ENCODE peak calls at places on chromosomes 4 and X, in eight cellular contexts. One of them, this sample, is unnamed.

GRCh38 chr4:791866-792630 is 33.9 kb downstream of the CPLX1 start:
- DNase-seq in heart left ventricle: no peak
- DNase-seq in upper lobe of right lung: no peak
- DNase-seq in nephron progenitor cell: peak
- DNase-seq in left lung: no peak
- DNase-seq in neural progenitor cell: no peak
- DNase-seq in progenitor cell of endocrine pancreas: no peak
- DNase-seq in CD4-positive, alpha-beta T cell: peak
- DNase-seq in this sample: no peak

GRCh38 chr4:114320126-114320525 is 278.5 kb upstream of the UGT8 start:
- DNase-seq in heart left ventricle: no peak
- DNase-seq in upper lobe of right lung: no peak
- DNase-seq in nephron progenitor cell: no peak
- DNase-seq in left lung: no peak
- DNase-seq in neural progenitor cell: no peak
- DNase-seq in progenitor cell of endocrine pancreas: no peak
- DNase-seq in CD4-positive, alpha-beta T cell: no peak
- DNase-seq in this sample: no peak

GRCh38 chrX:154484255-154485149 is 1.9 kb downstream of the UBL4A start:
- DNase-seq in heart left ventricle: no peak
- DNase-seq in upper lobe of right lung: peak
- DNase-seq in nephron progenitor cell: no peak
- DNase-seq in left lung: no peak
- DNase-seq in neural progenitor cell: no peak
- DNase-seq in progenitor cell of endocrine pancreas: no peak
- DNase-seq in CD4-positive, alpha-beta T cell: no peak
- DNase-seq in this sample: no peak

GRCh38 chrX:39619182-39620009 is 478.4 kb downstream of the BCOR start:
- DNase-seq in heart left ventricle: no peak
- DNase-seq in upper lobe of right lung: no peak
- DNase-seq in nephron progenitor cell: no peak
- DNase-seq in left lung: no peak
- DNase-seq in neural progenitor cell: no peak
- DNase-seq in progenitor cell of endocrine pancreas: no peak
- DNase-seq in CD4-positive, alpha-beta T cell: no peak
- DNase-seq in this sample: no peak

GRCh38 chr4:173883821-173884220 is 353.8 kb upstream of the HAND2 start:
- DNase-seq in heart left ventricle: no peak
- DNase-seq in upper lobe of right lung: no peak
- DNase-seq in nephron progenitor cell: no peak
- DNase-seq in left lung: no peak
- DNase-seq in neural progenitor cell: no peak
- DNase-seq in progenitor cell of endocrine pancreas: no peak
- DNase-seq in CD4-positive, alpha-beta T cell: no peak
- DNase-seq in this sample: no peak

GRCh38 chr4:37628977-37629609 is 57.1 kb downstream of the RELL1 start:
- DNase-seq in heart left ventricle: no peak
- DNase-seq in upper lobe of right lung: no peak
- DNase-seq in nephron progenitor cell: no peak
- DNase-seq in left lung: peak
- DNase-seq in neural progenitor cell: no peak
- DNase-seq in progenitor cell of endocrine pancreas: no peak
- DNase-seq in CD4-positive, alpha-beta T cell: no peak
- DNase-seq in this sample: no peak

GRCh38 chrX:14922437-14922836 is 49.2 kb downstream of the MOSPD2 start:
- DNase-seq in heart left ventricle: no peak
- DNase-seq in upper lobe of right lung: no peak
- DNase-seq in nephron progenitor cell: no peak
- DNase-seq in left lung: no peak
- DNase-seq in neural progenitor cell: no peak
- DNase-seq in progenitor cell of endocrine pancreas: no peak
- DNase-seq in CD4-positive, alpha-beta T cell: no peak
- DNase-seq in this sample: no peak

GRCh38 chr4:108219998-108220397 is 51.3 kb upstream of the LEF1 start:
- DNase-seq in heart left ventricle: no peak
- DNase-seq in upper lobe of right lung: no peak
- DNase-seq in nephron progenitor cell: no peak
- DNase-seq in left lung: no peak
- DNase-seq in neural progenitor cell: no peak
- DNase-seq in progenitor cell of endocrine pancreas: no peak
- DNase-seq in CD4-positive, alpha-beta T cell: no peak
- DNase-seq in this sample: no peak

GRCh38 chrX:93874554-93874953 is 200.5 kb downstream of the FAM133A start:
- DNase-seq in heart left ventricle: no peak
- DNase-seq in upper lobe of right lung: no peak
- DNase-seq in nephron progenitor cell: peak
- DNase-seq in left lung: no peak
- DNase-seq in neural progenitor cell: peak
- DNase-seq in progenitor cell of endocrine pancreas: peak
- DNase-seq in CD4-positive, alpha-beta T cell: no peak
- DNase-seq in this sample: peak

GRCh38 chrX:107675823-107676555 is 47.7 kb downstream of the PRPS1 start:
- DNase-seq in heart left ventricle: no peak
- DNase-seq in upper lobe of right lung: no peak
- DNase-seq in nephron progenitor cell: no peak
- DNase-seq in left lung: peak
- DNase-seq in neural progenitor cell: no peak
- DNase-seq in progenitor cell of endocrine pancreas: no peak
- DNase-seq in CD4-positive, alpha-beta T cell: no peak
- DNase-seq in this sample: no peak

GRCh38 chr4:33091961-33092360 is 2371.8 kb downstream of the PCDH7 start:
- DNase-seq in heart left ventricle: no peak
- DNase-seq in upper lobe of right lung: no peak
- DNase-seq in nephron progenitor cell: no peak
- DNase-seq in left lung: no peak
- DNase-seq in neural progenitor cell: no peak
- DNase-seq in progenitor cell of endocrine pancreas: no peak
- DNase-seq in CD4-positive, alpha-beta T cell: no peak
- DNase-seq in this sample: no peak

GRCh38 chr4:138090145-138090917 is 151.8 kb downstream of the SLC7A11 start:
- DNase-seq in heart left ventricle: no peak
- DNase-seq in upper lobe of right lung: no peak
- DNase-seq in nephron progenitor cell: peak
- DNase-seq in left lung: no peak
- DNase-seq in neural progenitor cell: peak
- DNase-seq in progenitor cell of endocrine pancreas: peak
- DNase-seq in CD4-positive, alpha-beta T cell: peak
- DNase-seq in this sample: peak

GRCh38 chr4:2923141-2923551 is 40.1 kb downstream of the NOP14 start:
- DNase-seq in heart left ventricle: no peak
- DNase-seq in upper lobe of right lung: peak
- DNase-seq in nephron progenitor cell: no peak
- DNase-seq in left lung: peak
- DNase-seq in neural progenitor cell: no peak
- DNase-seq in progenitor cell of endocrine pancreas: no peak
- DNase-seq in CD4-positive, alpha-beta T cell: no peak
- DNase-seq in this sample: no peak

GRCh38 chr4:96183630-96184029 is 343.7 kb downstream of the PDHA2 start:
- DNase-seq in heart left ventricle: no peak
- DNase-seq in upper lobe of right lung: no peak
- DNase-seq in nephron progenitor cell: no peak
- DNase-seq in left lung: no peak
- DNase-seq in neural progenitor cell: no peak
- DNase-seq in progenitor cell of endocrine pancreas: no peak
- DNase-seq in CD4-positive, alpha-beta T cell: no peak
- DNase-seq in this sample: no peak

DNA sequence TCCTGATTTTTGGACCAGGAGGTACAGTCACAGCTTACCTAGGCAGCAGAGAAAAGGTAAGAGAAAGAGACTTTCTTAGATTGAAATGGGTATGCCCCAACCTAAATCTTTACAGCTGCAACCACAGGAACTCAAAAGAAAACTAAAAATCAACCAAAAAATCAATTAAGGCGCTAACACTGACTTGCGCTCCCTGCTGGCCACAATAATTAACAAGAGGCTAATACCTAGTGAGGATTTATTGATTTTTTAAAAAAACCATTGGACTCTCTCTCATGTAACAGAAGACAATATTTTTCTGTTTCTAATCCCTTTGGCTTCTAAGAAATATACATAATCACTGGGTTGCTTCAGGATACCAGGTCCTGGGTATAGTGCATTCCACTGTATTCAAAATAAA is 153.9 kb upstream of the TENM3 start:
- DNase-seq in heart left ventricle: no peak
- DNase-seq in upper lobe of right lung: no peak
- DNase-seq in nephron progenitor cell: peak
- DNase-seq in left lung: no peak
- DNase-seq in neural progenitor cell: peak
- DNase-seq in progenitor cell of endocrine pancreas: no peak
- DNase-seq in CD4-positive, alpha-beta T cell: no peak
- DNase-seq in this sample: no peak
- TF ChIP-seq CTCF in heart left ventricle: no peak
- TF ChIP-seq CTCF in upper lobe of right lung: no peak
- TF ChIP-seq CTCF in nephron progenitor cell: peak
- TF ChIP-seq CTCF in left lung: no peak
- TF ChIP-seq CTCF in neural progenitor cell: peak
- TF ChIP-seq CTCF in progenitor cell of endocrine pancreas: peak
- TF ChIP-seq CTCF in CD4-positive, alpha-beta T cell: no peak
- TF ChIP-seq CTCF in this sample: peak

GRCh38 chrX:9576059-9576458 is 111.2 kb downstream of the TBL1X start:
- DNase-seq in heart left ventricle: peak
- DNase-seq in upper lobe of right lung: no peak
- DNase-seq in nephron progenitor cell: no peak
- DNase-seq in left lung: no peak
- DNase-seq in neural progenitor cell: no peak
- DNase-seq in progenitor cell of endocrine pancreas: no peak
- DNase-seq in CD4-positive, alpha-beta T cell: no peak
- DNase-seq in this sample: no peak

GRCh38 chrX:9578083-9578779 is 113.4 kb downstream of the TBL1X start:
- DNase-seq in heart left ventricle: no peak
- DNase-seq in upper lobe of right lung: no peak
- DNase-seq in nephron progenitor cell: no peak
- DNase-seq in left lung: no peak
- DNase-seq in neural progenitor cell: no peak
- DNase-seq in progenitor cell of endocrine pancreas: no peak
- DNase-seq in CD4-positive, alpha-beta T cell: no peak
- DNase-seq in this sample: no peak

GRCh38 chrX:9569875-9570274 is 105.0 kb downstream of the TBL1X start:
- DNase-seq in heart left ventricle: no peak
- DNase-seq in upper lobe of right lung: no peak
- DNase-seq in nephron progenitor cell: no peak
- DNase-seq in left lung: no peak
- DNase-seq in neural progenitor cell: no peak
- DNase-seq in progenitor cell of endocrine pancreas: no peak
- DNase-seq in CD4-positive, alpha-beta T cell: no peak
- DNase-seq in this sample: no peak

GRCh38 chrX:9577555-9577954 is 112.7 kb downstream of the TBL1X start:
- DNase-seq in heart left ventricle: no peak
- DNase-seq in upper lobe of right lung: no peak
- DNase-seq in nephron progenitor cell: no peak
- DNase-seq in left lung: no peak
- DNase-seq in neural progenitor cell: no peak
- DNase-seq in progenitor cell of endocrine pancreas: no peak
- DNase-seq in CD4-positive, alpha-beta T cell: no peak
- DNase-seq in this sample: no peak

DNA sequence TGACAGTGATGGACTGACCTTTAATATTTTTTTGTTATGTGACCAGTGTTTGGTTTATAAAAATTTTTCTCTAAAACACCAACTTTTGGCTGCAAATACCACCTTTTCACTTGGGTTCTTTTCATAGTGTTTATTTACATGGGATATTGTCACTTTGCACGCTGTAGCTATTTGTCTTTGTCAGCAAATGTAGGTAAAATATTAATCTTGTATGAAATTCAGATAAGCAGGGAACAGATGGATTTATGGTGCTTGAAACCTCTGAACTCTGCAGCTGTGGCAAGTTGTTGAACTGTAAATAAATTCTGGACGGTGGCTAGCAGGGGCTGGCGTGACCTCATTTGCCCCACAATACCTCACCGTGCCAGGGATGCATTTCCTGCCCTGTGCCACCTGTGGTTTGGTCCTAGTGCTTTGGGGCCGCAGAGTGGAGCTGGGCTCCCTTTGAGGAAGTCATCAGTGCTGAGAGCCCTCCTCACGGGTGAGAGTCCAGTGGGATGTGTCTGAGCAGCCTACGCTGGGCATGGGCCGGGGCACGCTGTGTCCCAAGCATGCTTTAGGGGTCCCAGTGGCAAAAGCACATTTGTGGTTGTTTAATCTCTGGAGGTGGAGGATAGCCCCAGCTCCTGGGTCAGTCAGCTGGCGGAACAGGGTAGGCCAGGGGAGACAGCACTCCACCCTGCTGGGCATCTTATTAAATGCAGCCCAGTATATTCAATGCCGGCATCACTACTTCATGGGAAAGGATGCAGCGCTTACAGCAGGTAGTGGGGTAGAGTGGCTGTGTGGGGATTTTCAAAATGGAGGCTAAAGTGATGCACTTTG is 108.6 kb downstream of the TBL1X start:
- DNase-seq in heart left ventricle: no peak
- DNase-seq in upper lobe of right lung: no peak
- DNase-seq in nephron progenitor cell: no peak
- DNase-seq in left lung: no peak
- DNase-seq in neural progenitor cell: peak
- DNase-seq in progenitor cell of endocrine pancreas: no peak
- DNase-seq in CD4-positive, alpha-beta T cell: no peak
- DNase-seq in this sample: no peak
- TF ChIP-seq CTCF in heart left ventricle: no peak
- TF ChIP-seq CTCF in upper lobe of right lung: no peak
- TF ChIP-seq CTCF in nephron progenitor cell: no peak
- TF ChIP-seq CTCF in left lung: no peak
- TF ChIP-seq CTCF in neural progenitor cell: no peak
- TF ChIP-seq CTCF in progenitor cell of endocrine pancreas: no peak
- TF ChIP-seq CTCF in CD4-positive, alpha-beta T cell: no peak
- TF ChIP-seq CTCF in this sample: no peak

DNA sequence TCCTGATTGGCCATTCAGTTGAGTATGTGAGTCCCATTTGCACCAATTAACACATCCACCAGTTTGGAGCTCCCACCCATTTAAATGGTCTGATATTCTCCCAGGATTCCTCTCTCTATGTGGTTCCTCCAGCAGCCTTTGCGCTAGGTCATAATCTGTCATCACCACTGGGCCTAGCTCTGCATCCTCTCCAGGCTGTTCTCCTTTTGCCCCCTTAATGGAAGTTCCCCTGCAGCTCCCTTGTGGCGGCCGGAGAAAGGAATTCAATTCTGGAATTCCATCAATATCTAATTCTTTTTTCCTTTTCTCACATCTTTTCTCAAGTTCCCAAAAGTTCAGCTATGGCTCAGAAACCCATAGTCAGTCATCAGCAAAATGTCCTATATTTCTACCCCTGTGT is 2184.4 kb upstream of the AGA start:
- DNase-seq in heart left ventricle: no peak
- DNase-seq in upper lobe of right lung: no peak
- DNase-seq in nephron progenitor cell: peak
- DNase-seq in left lung: no peak
- DNase-seq in neural progenitor cell: peak
- DNase-seq in progenitor cell of endocrine pancreas: no peak
- DNase-seq in CD4-positive, alpha-beta T cell: no peak
- DNase-seq in this sample: no peak
- TF ChIP-seq CTCF in heart left ventricle: no peak
- TF ChIP-seq CTCF in upper lobe of right lung: no peak
- TF ChIP-seq CTCF in nephron progenitor cell: peak
- TF ChIP-seq CTCF in left lung: no peak
- TF ChIP-seq CTCF in neural progenitor cell: peak
- TF ChIP-seq CTCF in progenitor cell of endocrine pancreas: peak
- TF ChIP-seq CTCF in CD4-positive, alpha-beta T cell: no peak
- TF ChIP-seq CTCF in this sample: no peak

DNA sequence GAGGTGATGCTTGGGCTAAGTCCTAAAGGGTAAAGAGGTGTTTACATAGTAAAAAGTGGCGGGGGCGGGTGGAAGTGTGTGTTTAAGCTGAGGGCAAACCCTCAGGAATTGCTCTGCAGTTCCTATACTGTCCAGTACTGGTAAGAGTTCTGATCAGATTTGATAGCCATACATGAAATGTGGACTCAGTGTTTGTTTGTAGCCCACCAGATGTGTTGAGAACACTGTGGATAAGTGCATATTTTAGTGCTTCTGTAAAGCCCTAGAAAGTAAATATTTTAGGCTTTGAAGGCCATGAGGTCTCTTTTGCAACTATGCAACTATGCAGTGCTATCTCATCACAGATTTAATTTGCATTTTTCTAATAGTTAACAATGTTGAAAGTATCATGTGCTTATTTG is 80.6 kb upstream of the EOLA2 start:
- DNase-seq in heart left ventricle: no peak
- DNase-seq in upper lobe of right lung: no peak
- DNase-seq in nephron progenitor cell: no peak
- DNase-seq in left lung: no peak
- DNase-seq in neural progenitor cell: no peak
- DNase-seq in progenitor cell of endocrine pancreas: no peak
- DNase-seq in CD4-positive, alpha-beta T cell: no peak
- DNase-seq in this sample: no peak
- TF ChIP-seq CTCF in heart left ventricle: no peak
- TF ChIP-seq CTCF in upper lobe of right lung: no peak
- TF ChIP-seq CTCF in nephron progenitor cell: no peak
- TF ChIP-seq CTCF in left lung: no peak
- TF ChIP-seq CTCF in neural progenitor cell: no peak
- TF ChIP-seq CTCF in progenitor cell of endocrine pancreas: no peak
- TF ChIP-seq CTCF in CD4-positive, alpha-beta T cell: no peak
- TF ChIP-seq CTCF in this sample: no peak